ENCODE peak calls at places on chromosomes 12 and 14, in five cellular contexts. E is HepG2, F is lower leg skin, T is A549, J is adrenal gland. C is an unnamed sample.
A peak's percentile ranks its signal among the peaks of the same experiment; 100 is the strongest.

GRCh38 chr12:107152331-107152730 is 59.0 kb upstream of the CRY1 start:
- DNase-seq in E (no peak), F (no peak), T (no peak), J (no peak), C (no peak)

GRCh38 chr14:77508249-77508648 is 9.6 kb upstream of the ISM2 start:
- DNase-seq in E (peak; percentile 91), F (no peak), T (no peak), J (peak; percentile 64), C (no peak)

GRCh38 chr12:2739832-2740641 is 54.7 kb upstream of the FKBP4 start:
- DNase-seq in E (peak; percentile 32), F (no peak), T (no peak), J (peak; percentile 49), C (no peak)

GRCh38 chr12:42128327-42128726 is 16.3 kb downstream of the GXYLT1 start:
- DNase-seq in E (no peak), F (no peak), T (no peak), J (no peak), C (peak; percentile 11)

GRCh38 chr14:91190853-91191252 is 53.7 kb downstream of the GPR68 start:
- DNase-seq in E (no peak), F (no peak), T (no peak), J (no peak), C (no peak)

GRCh38 chr12:98763656-98764055 is 118.6 kb downstream of the APAF1 start:
- DNase-seq in E (no peak), F (no peak), T (no peak), J (no peak), C (no peak)

GRCh38 chr14:61102549-61103466 is 121.8 kb downstream of the SLC38A6 start:
- DNase-seq in E (peak; percentile 99), F (no peak), T (no peak), J (no peak), C (no peak)

GRCh38 chr12:22477166-22477893 is 67.0 kb downstream of the C2CD5 start:
- DNase-seq in E (no peak), F (no peak), T (no peak), J (peak; percentile 23), C (no peak)

GRCh38 chr12:11657511-11657910 is 8.0 kb downstream of the ETV6 start:
- DNase-seq in E (no peak), F (no peak), T (no peak), J (no peak), C (no peak)

GRCh38 chr14:104223101-104223809 is 84.9 kb downstream of the KIF26A start:
- DNase-seq in E (no peak), F (no peak), T (no peak), J (peak; percentile 95), C (no peak)

GRCh38 chr12:114355389-114356088 is 50.4 kb downstream of the TBX5 start:
- DNase-seq in E (peak; percentile 23), F (no peak), T (no peak), J (no peak), C (no peak)

GRCh38 chr12:128817115-128818015 is 6.4 kb downstream of the SLC15A4 start:
- DNase-seq in E (no peak), F (peak; percentile 33), T (no peak), J (peak; percentile 77), C (no peak)

GRCh38 chr14:91253795-91254323 is 9.4 kb upstream of the GPR68 start:
- DNase-seq in E (no peak), F (no peak), T (no peak), J (no peak), C (no peak)

GRCh38 chr12:28974166-28974565 is 174.9 kb upstream of the FAR2 start:
- DNase-seq in E (no peak), F (no peak), T (no peak), J (no peak), C (no peak)

GRCh38 chr14:68947802-68948201 is 31.3 kb downstream of the ACTN1 start:
- DNase-seq in E (no peak), F (peak; percentile 59), T (no peak), J (peak; percentile 40), C (no peak)

GRCh38 chr12:57110189-57111045 is 745 bp downstream of the STAT6 start:
- DNase-seq in E (peak; percentile 77), F (peak; percentile 81), T (peak; percentile 64), J (peak; percentile 78), C (peak; percentile 61)

GRCh38 chr12:80966001-80966400 is 28.3 kb upstream of the LIN7A start:
- DNase-seq in E (no peak), F (no peak), T (no peak), J (no peak), C (no peak)

GRCh38 chr12:10941916-10942607 is 3.0 kb upstream of the TAS2R14 start:
- DNase-seq in E (peak; percentile 28), F (no peak), T (no peak), J (no peak), C (no peak)

GRCh38 chr14:67729072-67729561 is 27.4 kb downstream of the RDH12 start:
- DNase-seq in E (peak; percentile 28), F (peak; percentile 32), T (no peak), J (no peak), C (no peak)

GRCh38 chr12:132724506-132725220 is 14.0 kb downstream of the PGAM5 start:
- DNase-seq in E (no peak), F (no peak), T (no peak), J (no peak), C (no peak)

GRCh38 chr14:91084516-91084915 is 24.1 kb upstream of the RPS6KA5 start:
- DNase-seq in E (no peak), F (no peak), T (no peak), J (no peak), C (no peak)

GRCh38 chr14:69014829-69015259 is 35.7 kb upstream of the ACTN1 start:
- DNase-seq in E (no peak), F (no peak), T (no peak), J (no peak), C (no peak)

GRCh38 chr12:109723311-109723791 is 9.7 kb downstream of the FAM222A start:
- DNase-seq in E (no peak), F (no peak), T (no peak), J (peak; percentile 91), C (no peak)

GRCh38 chr14:32561520-32561919 is 232.4 kb downstream of the AKAP6 start:
- DNase-seq in E (no peak), F (no peak), T (no peak), J (peak; percentile 47), C (no peak)

GRCh38 chr12:124592050-124592449 is 24.6 kb upstream of the NCOR2 start:
- DNase-seq in E (no peak), F (no peak), T (no peak), J (peak; percentile 41), C (no peak)

GRCh38 chr14:89918721-89919120 is 35.8 kb downstream of the EFCAB11 start:
- DNase-seq in E (no peak), F (no peak), T (no peak), J (no peak), C (no peak)

GRCh38 chr12:125403145-125403789 is 338.0 kb downstream of the AACS start:
- DNase-seq in E (peak; percentile 34), F (no peak), T (no peak), J (peak; percentile 2), C (peak; percentile 65)

GRCh38 chr12:79737875-79738718 is 47.3 kb upstream of the PAWR start:
- DNase-seq in E (peak; percentile 68), F (peak; percentile 19), T (peak; percentile 52), J (peak; percentile 49), C (peak; percentile 44)

GRCh38 chr14:65824285-65824977 is 411.9 kb downstream of the FUT8 start:
- DNase-seq in E (peak; percentile 57), F (peak; percentile 35), T (peak; percentile 58), J (peak; percentile 53), C (peak; percentile 84)

GRCh38 chr14:22482085-22482694 is 106.8 kb downstream of the DAD1 start:
- DNase-seq in E (no peak), F (no peak), T (no peak), J (no peak), C (no peak)
- TF ChIP-seq POLR2A in E (no peak), F (no peak), T (no peak), J (no peak), C (no peak)

GRCh38 chr12:13103391-13104033 is at the start of gene GSG1:
- DNase-seq in E (no peak), F (no peak), T (no peak), J (no peak), C (no peak)
- TF ChIP-seq POLR2A in E (no peak), F (no peak), T (no peak), J (no peak), C (no peak)

GRCh38 chr12:104494137-104494815 is 37.5 kb downstream of the CHST11 start:
- DNase-seq in E (no peak), F (no peak), T (no peak), J (no peak), C (peak; percentile 26)
- TF ChIP-seq POLR2A in E (no peak), F (no peak), T (no peak), J (no peak), C (no peak)

GRCh38 chr14:25303934-25304333 is 254.0 kb upstream of the STXBP6 start:
- DNase-seq in E (no peak), F (no peak), T (no peak), J (no peak), C (no peak)
- TF ChIP-seq POLR2A in E (no peak), F (no peak), T (no peak), J (no peak), C (no peak)

DNA sequence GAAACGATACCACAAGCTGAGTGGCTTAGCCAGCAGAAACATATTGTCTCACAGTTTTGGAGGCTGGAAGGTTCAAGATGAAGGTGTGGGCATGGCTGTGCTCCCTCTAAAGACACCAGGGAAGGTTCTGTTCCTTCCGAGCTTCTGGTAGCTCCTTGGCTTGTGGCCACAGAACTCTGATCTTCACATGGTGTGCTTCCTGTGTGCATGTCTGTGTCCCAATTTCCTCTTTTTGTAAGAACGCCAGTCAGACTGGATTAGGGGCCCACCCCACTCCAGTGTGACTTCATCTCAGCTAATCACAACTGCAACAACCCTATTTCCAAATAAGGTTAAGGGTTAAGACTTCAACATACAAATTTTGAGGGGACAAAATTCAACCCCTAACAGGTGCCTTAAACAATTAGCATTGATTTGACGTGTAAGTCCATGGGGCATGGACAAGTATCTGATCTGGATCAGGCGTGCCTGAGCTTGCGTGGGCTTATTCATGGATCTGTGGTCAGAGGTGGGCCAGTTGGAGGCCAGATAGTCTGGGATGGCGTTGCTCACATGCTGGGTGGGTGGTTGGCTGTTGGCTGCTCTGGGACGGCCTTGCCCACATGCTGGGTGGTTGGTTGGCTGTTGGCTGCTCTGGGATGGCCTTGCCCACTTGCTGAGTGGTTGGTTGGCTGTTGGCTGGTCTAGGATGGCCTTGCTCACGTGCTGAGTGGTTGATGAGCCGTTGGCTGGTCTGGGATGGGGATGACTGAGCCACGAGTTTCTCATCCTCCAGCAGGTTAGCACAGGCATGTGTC is 88.5 kb downstream of the LGMN start:
- DNase-seq in E (no peak), F (peak; percentile 83), T (no peak), J (peak; percentile 76), C (no peak)
- TF ChIP-seq POLR2A in E (no peak), F (no peak), T (no peak), J (no peak), C (no peak)

GRCh38 chr14:94761999-94762377 is 7.9 kb downstream of the GSC start:
- DNase-seq in E (no peak), F (no peak), T (no peak), J (no peak), C (no peak)
- TF ChIP-seq POLR2A in E (no peak), F (no peak), T (no peak), J (no peak), C (no peak)

DNA sequence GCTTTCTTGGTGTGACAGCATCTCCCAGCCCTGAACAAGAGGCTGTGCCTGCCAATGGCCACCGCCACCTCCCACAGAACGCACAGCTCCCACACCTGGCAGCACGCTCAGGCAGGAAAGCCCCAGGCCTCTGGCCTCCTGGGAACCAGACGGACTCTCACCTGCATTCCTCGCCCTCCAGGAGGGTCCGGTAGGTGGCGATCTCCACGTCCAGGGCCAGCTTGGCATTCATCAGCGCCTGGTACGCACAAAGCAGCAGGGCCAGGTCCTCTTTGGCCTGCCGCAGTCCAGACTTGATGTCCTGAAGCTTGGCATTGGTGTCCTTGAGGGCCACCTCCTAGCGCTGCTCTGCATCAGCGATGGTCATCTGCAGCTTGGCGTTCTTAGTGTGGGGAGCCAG is 12.1 kb upstream of the KRT77 start:
- DNase-seq in E (peak; percentile 31), F (no peak), T (peak; percentile 23), J (no peak), C (peak; percentile 24)
- TF ChIP-seq POLR2A in E (no peak), F (no peak), T (no peak), J (no peak), C (no peak)